ENCODE peak calls at places on chromosome 17, in six cellular contexts. M, G, O, T, H and Z are unnamed samples.

GRCh38 chr17:43526886-43527648 is 19.1 kb downstream of the ETV4 start:
- DNase-seq in G (no peak), T (no peak), O (no peak), H (no peak), M (no peak), Z (no peak)

GRCh38 chr17:62800580-62800979 is 7.5 kb downstream of the MARCHF10 start:
- DNase-seq in O (peak; percentile 63), M (no peak), G (peak; percentile 90), H (peak; percentile 80), T (peak; percentile 41), Z (peak; percentile 72)

GRCh38 chr17:22441776-22442175 is 749.5 kb downstream of the KCNJ18 start:
- DNase-seq in T (no peak), O (no peak), G (no peak), H (no peak), M (no peak), Z (no peak)

GRCh38 chr17:73581379-73581778 is 62.9 kb downstream of the SDK2 start:
- DNase-seq in M (no peak), H (no peak), O (no peak), G (no peak), T (no peak), Z (no peak)

GRCh38 chr17:79131701-79132100 is 57.1 kb downstream of the ENGASE start:
- DNase-seq in H (no peak), T (no peak), O (no peak), M (no peak), G (no peak), Z (no peak)

GRCh38 chr17:65936013-65936412 is 255.9 kb downstream of the CEP112 start:
- DNase-seq in O (peak; percentile 65), T (no peak), M (no peak), H (peak; percentile 11), G (no peak), Z (no peak)

GRCh38 chr17:39739020-39739884 is 1.5 kb downstream of the GRB7 start:
- DNase-seq in M (no peak), H (no peak), T (peak; percentile 88), O (no peak), G (peak; percentile 80), Z (peak; percentile 90)

GRCh38 chr17:83024205-83024971 is 55.0 kb upstream of the METRNL start:
- DNase-seq in G (no peak), H (no peak), M (no peak), O (no peak), T (no peak), Z (peak; percentile 29)

GRCh38 chr17:5422505-5422904 is 2.5 kb downstream of the RPAIN start:
- DNase-seq in O (peak; percentile 83), H (peak; percentile 51), G (no peak), M (no peak), T (no peak), Z (no peak)

GRCh38 chr17:70819183-70819582 is 649.9 kb downstream of the KCNJ2 start:
- DNase-seq in G (no peak), H (no peak), O (no peak), M (no peak), T (no peak), Z (no peak)
- H2BK15ac ChIP-seq in G (no peak overlapping the region), H (no peak overlapping the region), O (no peak overlapping the region), M (no peak overlapping the region), T (no peak overlapping the region), Z (no peak overlapping the region)

DNA sequence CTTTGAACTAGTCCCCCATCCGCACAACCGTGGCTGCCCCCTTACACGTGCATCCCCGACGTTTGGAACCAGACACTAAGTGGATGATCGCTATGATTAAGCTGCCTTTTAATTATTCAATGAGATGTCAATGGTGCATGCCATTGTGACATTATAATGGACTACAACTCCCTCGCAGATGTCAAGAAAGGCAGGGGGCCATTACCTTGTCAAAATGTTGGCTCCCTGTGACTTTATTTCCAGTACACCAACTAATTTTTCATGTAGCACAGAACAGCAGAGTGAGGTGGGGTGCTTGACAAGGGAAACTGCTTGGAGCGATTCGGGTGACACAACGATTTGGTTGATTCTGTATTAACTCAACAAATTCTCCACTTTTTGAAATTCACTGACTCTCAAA is 26.5 kb downstream of the ASIC2 start:
- DNase-seq in T (no peak), M (no peak), O (no peak), H (no peak), G (no peak), Z (no peak)
- H2BK15ac ChIP-seq in T (no peak overlapping the region), M (no peak overlapping the region), O (peak overlapping the region; percentile 63), H (no peak overlapping the region), G (no peak overlapping the region), Z (no peak overlapping the region)

GRCh38 chr17:18981642-18982424 is 22.7 kb downstream of the FAM83G start:
- DNase-seq in G (peak; percentile 74), H (peak; percentile 77), O (peak; percentile 82), M (no peak), T (no peak), Z (no peak)

GRCh38 chr17:18984273-18985114 is 20.1 kb downstream of the FAM83G start:
- DNase-seq in H (no peak), O (no peak), G (no peak), M (no peak), T (no peak), Z (no peak)

GRCh38 chr17:18980682-18981384 is 23.7 kb downstream of the FAM83G start:
- DNase-seq in T (no peak), O (peak; percentile 88), H (no peak), G (peak; percentile 72), M (no peak), Z (no peak)

GRCh38 chr17:18978655-18979054 is 25.9 kb downstream of the FAM83G start:
- DNase-seq in M (no peak), O (no peak), G (no peak), T (no peak), H (no peak), Z (no peak)

DNA sequence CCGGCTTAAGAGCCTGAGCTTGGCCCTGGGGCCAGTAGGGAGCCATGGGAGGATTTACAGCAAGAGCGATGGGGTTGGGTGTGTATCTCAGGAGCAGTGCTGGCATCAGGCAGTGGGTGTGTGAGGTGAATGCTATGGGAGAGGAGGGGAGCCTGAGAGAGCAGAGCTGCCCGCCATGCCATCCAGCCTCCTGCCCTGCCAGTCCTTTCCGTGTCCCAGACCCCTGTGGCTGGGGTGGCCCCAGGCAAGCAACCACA is 23.3 kb downstream of the FAM83G start:
- DNase-seq in O (no peak), M (no peak), G (no peak), T (no peak), H (no peak), Z (no peak)
- H2BK15ac ChIP-seq in O (no peak overlapping the region), M (peak overlapping the region; percentile 3), G (no peak overlapping the region), T (no peak overlapping the region), H (no peak overlapping the region), Z (no peak overlapping the region)

GRCh38 chr17:56806949-56807348 is 26.8 kb downstream of the C17orf67 start:
- DNase-seq in O (no peak), G (no peak), H (no peak), T (no peak), M (no peak), Z (no peak)
- H2BK15ac ChIP-seq in O (no peak overlapping the region), G (no peak overlapping the region), H (no peak overlapping the region), T (no peak overlapping the region), M (no peak overlapping the region), Z (no peak overlapping the region)

GRCh38 chr17:57577751-57578607 is 167.1 kb downstream of the CCDC182 start:
- DNase-seq in O (peak; percentile 70), M (peak; percentile 83), G (peak; percentile 63), H (peak; percentile 90), T (no peak), Z (no peak)
- H2BK15ac ChIP-seq in O (peak overlapping the region; percentile 44), M (no peak overlapping the region), G (no peak overlapping the region), H (no peak overlapping the region), T (no peak overlapping the region), Z (no peak overlapping the region)

GRCh38 chr17:61204456-61204855 is 195.2 kb upstream of the TBX2 start:
- DNase-seq in M (no peak), O (no peak), G (no peak), T (no peak), H (no peak), Z (no peak)
- H2BK15ac ChIP-seq in M (no peak overlapping the region), O (peak overlapping the region; percentile 22), G (no peak overlapping the region), T (no peak overlapping the region), H (no peak overlapping the region), Z (no peak overlapping the region)

DNA sequence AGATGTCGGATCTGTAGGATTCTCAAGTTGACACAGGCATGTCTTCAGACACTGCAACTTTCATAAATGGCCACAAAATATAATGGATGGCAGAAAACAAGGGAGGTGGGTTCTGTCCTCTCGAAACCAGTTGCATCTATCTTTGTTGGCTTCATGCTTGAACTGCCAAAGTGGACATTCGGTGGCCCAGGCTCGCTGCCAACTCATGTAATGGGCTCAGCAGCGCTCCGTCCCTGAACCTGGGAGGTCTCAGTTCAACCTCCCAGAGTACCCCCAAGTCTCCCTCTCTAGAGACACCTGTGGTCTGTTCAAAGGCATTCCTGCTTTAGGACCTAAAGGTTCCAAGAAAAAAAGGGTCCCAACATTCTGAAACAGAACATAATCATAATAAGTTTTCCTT is 71.9 kb downstream of the NXN start:
- DNase-seq in O (no peak), G (no peak), H (no peak), M (no peak), T (no peak), Z (no peak)
- H2BK15ac ChIP-seq in O (no peak overlapping the region), G (no peak overlapping the region), H (no peak overlapping the region), M (no peak overlapping the region), T (no peak overlapping the region), Z (no peak overlapping the region)